ENCODE peak calls at places on chromosomes 5 and 9, in seven cellular contexts. One of them, this sample, is unnamed.

GRCh38 chr5:41921874-41922273 is 3.2 kb upstream of the FBXO4 start:
- DNase-seq in sigmoid colon: no peak
- DNase-seq in pancreas: no peak
- DNase-seq in left ventricle myocardium inferior: no peak
- DNase-seq in MM.1S: no peak
- DNase-seq in heart left ventricle: no peak
- DNase-seq in H9: no peak
- DNase-seq in this sample: no peak

GRCh38 chr9:21030389-21031035 is 928 bp downstream of the HACD4 start:
- DNase-seq in left ventricle myocardium inferior: no peak
- DNase-seq in sigmoid colon: no peak
- DNase-seq in heart left ventricle: no peak
- DNase-seq in pancreas: no peak
- DNase-seq in MM.1S: no peak
- DNase-seq in H9: no peak
- DNase-seq in this sample: no peak

GRCh38 chr9:97525451-97525850 is 24.0 kb downstream of the TMOD1 start:
- DNase-seq in H9: no peak
- DNase-seq in MM.1S: peak; percentile 25
- DNase-seq in heart left ventricle: no peak
- DNase-seq in pancreas: no peak
- DNase-seq in sigmoid colon: no peak
- DNase-seq in left ventricle myocardium inferior: no peak
- DNase-seq in this sample: no peak

GRCh38 chr9:125343518-125344284 is 82.1 kb downstream of the GAPVD1 start:
- DNase-seq in sigmoid colon: no peak
- DNase-seq in pancreas: no peak
- DNase-seq in H9: peak; percentile 58
- DNase-seq in left ventricle myocardium inferior: no peak
- DNase-seq in heart left ventricle: no peak
- DNase-seq in MM.1S: no peak
- DNase-seq in this sample: peak; percentile 10

GRCh38 chr9:99046542-99047071 is 58.3 kb upstream of the TGFBR1 start:
- DNase-seq in MM.1S: no peak
- DNase-seq in heart left ventricle: no peak
- DNase-seq in pancreas: no peak
- DNase-seq in H9: no peak
- DNase-seq in sigmoid colon: no peak
- DNase-seq in left ventricle myocardium inferior: no peak
- DNase-seq in this sample: no peak

GRCh38 chr5:39185761-39186160 is 33.6 kb downstream of the FYB1 start:
- DNase-seq in pancreas: no peak
- DNase-seq in sigmoid colon: no peak
- DNase-seq in H9: no peak
- DNase-seq in left ventricle myocardium inferior: no peak
- DNase-seq in heart left ventricle: no peak
- DNase-seq in MM.1S: no peak
- DNase-seq in this sample: no peak

GRCh38 chr9:130959809-130960334 is 20.8 kb upstream of the FIBCD1 start:
- DNase-seq in MM.1S: no peak
- DNase-seq in sigmoid colon: no peak
- DNase-seq in heart left ventricle: no peak
- DNase-seq in H9: no peak
- DNase-seq in left ventricle myocardium inferior: no peak
- DNase-seq in pancreas: no peak
- DNase-seq in this sample: no peak

GRCh38 chr5:75620184-75620959 is 9.1 kb downstream of the ANKDD1B start:
- DNase-seq in left ventricle myocardium inferior: no peak
- DNase-seq in H9: no peak
- DNase-seq in pancreas: no peak
- DNase-seq in MM.1S: no peak
- DNase-seq in heart left ventricle: no peak
- DNase-seq in sigmoid colon: no peak
- DNase-seq in this sample: no peak

GRCh38 chr9:17063535-17064135 is 71.2 kb upstream of the CNTLN start:
- DNase-seq in pancreas: no peak
- DNase-seq in sigmoid colon: no peak
- DNase-seq in left ventricle myocardium inferior: no peak
- DNase-seq in heart left ventricle: no peak
- DNase-seq in H9: peak; percentile 42
- DNase-seq in MM.1S: peak; percentile 39
- DNase-seq in this sample: peak; percentile 23

GRCh38 chr5:116559239-116559638 is 15.4 kb downstream of the SEMA6A start:
- DNase-seq in heart left ventricle: no peak
- DNase-seq in left ventricle myocardium inferior: no peak
- DNase-seq in H9: peak; percentile 93
- DNase-seq in pancreas: no peak
- DNase-seq in MM.1S: no peak
- DNase-seq in sigmoid colon: no peak
- DNase-seq in this sample: no peak

GRCh38 chr9:91253488-91253887 is 108.2 kb downstream of the AUH start:
- DNase-seq in MM.1S: peak; percentile 69
- DNase-seq in H9: no peak
- DNase-seq in sigmoid colon: no peak
- DNase-seq in heart left ventricle: no peak
- DNase-seq in left ventricle myocardium inferior: no peak
- DNase-seq in pancreas: no peak
- DNase-seq in this sample: no peak

GRCh38 chr9:2837915-2838314 is 6.0 kb downstream of the PUM3 start:
- DNase-seq in sigmoid colon: no peak
- DNase-seq in left ventricle myocardium inferior: no peak
- DNase-seq in MM.1S: no peak
- DNase-seq in heart left ventricle: no peak
- DNase-seq in pancreas: no peak
- DNase-seq in H9: no peak
- DNase-seq in this sample: no peak

GRCh38 chr5:52956014-52956413 is 33.1 kb upstream of the ITGA2 start:
- DNase-seq in sigmoid colon: no peak
- DNase-seq in heart left ventricle: no peak
- DNase-seq in H9: no peak
- DNase-seq in left ventricle myocardium inferior: no peak
- DNase-seq in pancreas: no peak
- DNase-seq in MM.1S: no peak
- DNase-seq in this sample: no peak

GRCh38 chr5:35136386-35136785 is 88.6 kb upstream of the AGXT2 start:
- DNase-seq in H9: no peak
- DNase-seq in heart left ventricle: no peak
- DNase-seq in left ventricle myocardium inferior: no peak
- DNase-seq in MM.1S: no peak
- DNase-seq in pancreas: no peak
- DNase-seq in sigmoid colon: no peak
- DNase-seq in this sample: peak; percentile 29

GRCh38 chr9:117114768-117115167 is 300.1 kb downstream of the ASTN2 start:
- DNase-seq in pancreas: no peak
- DNase-seq in left ventricle myocardium inferior: no peak
- DNase-seq in sigmoid colon: no peak
- DNase-seq in heart left ventricle: no peak
- DNase-seq in H9: peak; percentile 31
- DNase-seq in MM.1S: no peak
- DNase-seq in this sample: no peak
- TF ChIP-seq CTCF in pancreas: no peak
- TF ChIP-seq CTCF in left ventricle myocardium inferior: no peak
- TF ChIP-seq CTCF in sigmoid colon: no peak
- TF ChIP-seq CTCF in heart left ventricle: no peak
- TF ChIP-seq CTCF in H9: peak; percentile 20
- TF ChIP-seq CTCF in MM.1S: no peak
- TF ChIP-seq CTCF in this sample: no peak

GRCh38 chr5:16312786-16313185 is 133.2 kb upstream of the MARCHF11 start:
- DNase-seq in left ventricle myocardium inferior: no peak
- DNase-seq in sigmoid colon: no peak
- DNase-seq in pancreas: no peak
- DNase-seq in MM.1S: no peak
- DNase-seq in H9: no peak
- DNase-seq in heart left ventricle: no peak
- DNase-seq in this sample: no peak
- H3K27ac ChIP-seq in left ventricle myocardium inferior: no peak overlapping the region
- H3K27ac ChIP-seq in sigmoid colon: no peak overlapping the region
- H3K27ac ChIP-seq in pancreas: no peak overlapping the region
- H3K27ac ChIP-seq in MM.1S: no peak overlapping the region
- H3K27ac ChIP-seq in H9: no peak overlapping the region
- H3K27ac ChIP-seq in heart left ventricle: no peak overlapping the region
- H3K27ac ChIP-seq in this sample: no peak overlapping the region

DNA sequence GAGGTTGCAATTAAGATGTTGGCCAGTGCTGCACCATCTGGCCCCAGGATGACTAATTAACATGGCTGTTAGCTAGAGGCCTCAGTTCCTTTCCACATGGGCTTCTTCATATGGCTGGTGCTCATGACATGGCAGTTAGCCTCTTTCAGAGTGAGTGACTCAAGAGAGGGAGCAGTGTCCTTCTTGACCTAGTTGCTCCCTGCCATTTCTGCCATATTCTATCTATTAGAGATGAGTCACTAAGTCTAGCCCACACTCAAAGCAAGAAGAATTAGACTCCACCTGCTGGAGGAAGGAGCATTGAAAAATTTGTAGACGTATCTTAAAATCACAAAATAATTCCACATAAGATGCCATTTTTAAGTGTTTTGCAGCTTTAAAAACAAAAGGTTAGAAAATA is 651.2 kb upstream of the CCNG1 start:
- DNase-seq in sigmoid colon: no peak
- DNase-seq in left ventricle myocardium inferior: no peak
- DNase-seq in MM.1S: no peak
- DNase-seq in H9: no peak
- DNase-seq in pancreas: no peak
- DNase-seq in heart left ventricle: no peak
- DNase-seq in this sample: no peak
- TF ChIP-seq CTCF in sigmoid colon: no peak
- TF ChIP-seq CTCF in left ventricle myocardium inferior: no peak
- TF ChIP-seq CTCF in MM.1S: no peak
- TF ChIP-seq CTCF in H9: no peak
- TF ChIP-seq CTCF in pancreas: no peak
- TF ChIP-seq CTCF in heart left ventricle: no peak
- TF ChIP-seq CTCF in this sample: no peak

DNA sequence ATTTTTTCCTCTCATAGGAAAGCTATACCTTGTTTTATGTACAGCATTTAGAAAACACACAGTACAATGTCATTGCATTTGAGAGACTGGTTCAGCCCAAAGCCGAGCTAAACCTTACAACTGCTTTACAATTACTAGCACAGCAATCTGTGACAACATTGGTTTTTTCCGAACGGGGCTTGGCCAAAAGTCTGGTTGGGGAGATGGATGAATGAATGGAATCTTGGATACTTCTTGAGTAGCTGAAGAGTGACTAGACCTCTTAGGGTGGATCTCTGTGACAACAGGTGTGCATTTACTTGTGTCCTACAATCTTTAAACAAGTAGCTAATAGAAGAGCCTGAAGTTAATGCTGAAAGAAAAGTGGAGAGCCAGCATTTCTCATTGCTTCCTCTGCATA is 1.2 kb downstream of the SGCD start:
- DNase-seq in MM.1S: no peak
- DNase-seq in pancreas: no peak
- DNase-seq in sigmoid colon: no peak
- DNase-seq in heart left ventricle: no peak
- DNase-seq in left ventricle myocardium inferior: no peak
- DNase-seq in H9: no peak
- DNase-seq in this sample: no peak
- H3K27ac ChIP-seq in MM.1S: no peak overlapping the region
- H3K27ac ChIP-seq in pancreas: no peak overlapping the region
- H3K27ac ChIP-seq in sigmoid colon: peak overlapping the region; percentile 83
- H3K27ac ChIP-seq in heart left ventricle: peak overlapping the region; percentile 55
- H3K27ac ChIP-seq in left ventricle myocardium inferior: peak overlapping the region; percentile 92
- H3K27ac ChIP-seq in H9: no peak overlapping the region
- H3K27ac ChIP-seq in this sample: no peak overlapping the region

GRCh38 chr5:169168288-169168687 is 132.7 kb downstream of the SLIT3 start:
- DNase-seq in left ventricle myocardium inferior: no peak
- DNase-seq in sigmoid colon: no peak
- DNase-seq in heart left ventricle: no peak
- DNase-seq in H9: no peak
- DNase-seq in MM.1S: no peak
- DNase-seq in pancreas: no peak
- DNase-seq in this sample: no peak

GRCh38 chr5:169161022-169161680 is 139.8 kb downstream of the SLIT3 start:
- DNase-seq in heart left ventricle: no peak
- DNase-seq in left ventricle myocardium inferior: peak; percentile 17
- DNase-seq in sigmoid colon: peak; percentile 82
- DNase-seq in pancreas: peak; percentile 44
- DNase-seq in MM.1S: no peak
- DNase-seq in H9: peak; percentile 64
- DNase-seq in this sample: peak; percentile 41

GRCh38 chr5:169162407-169162806 is 138.5 kb downstream of the SLIT3 start:
- DNase-seq in H9: no peak
- DNase-seq in sigmoid colon: no peak
- DNase-seq in heart left ventricle: no peak
- DNase-seq in pancreas: no peak
- DNase-seq in MM.1S: no peak
- DNase-seq in left ventricle myocardium inferior: no peak
- DNase-seq in this sample: no peak

GRCh38 chr5:169165052-169165451 is 135.9 kb downstream of the SLIT3 start:
- DNase-seq in pancreas: no peak
- DNase-seq in MM.1S: no peak
- DNase-seq in left ventricle myocardium inferior: no peak
- DNase-seq in heart left ventricle: no peak
- DNase-seq in H9: no peak
- DNase-seq in sigmoid colon: no peak
- DNase-seq in this sample: no peak

DNA sequence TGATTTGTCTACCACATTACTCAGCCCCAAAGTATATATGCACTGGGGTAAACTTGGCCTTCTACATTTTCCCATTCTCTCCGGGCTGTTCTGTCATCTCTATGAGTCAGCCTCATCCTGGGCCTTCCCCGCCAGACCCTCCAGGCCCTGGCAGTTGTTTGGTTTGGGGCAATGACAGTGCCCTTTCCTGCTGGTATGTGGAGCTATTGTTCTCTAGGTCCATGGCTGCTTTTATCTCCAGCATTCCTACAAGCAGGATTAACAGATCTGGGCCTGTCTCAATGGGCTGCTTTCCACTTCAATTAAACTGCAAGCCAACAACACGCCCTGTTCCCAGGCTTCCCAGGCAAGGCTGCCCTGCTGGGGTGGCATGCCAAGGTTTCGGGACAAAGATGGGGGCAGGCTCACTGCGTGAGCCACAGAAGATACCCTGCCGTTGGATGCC is 136.4 kb downstream of the SLIT3 start:
- DNase-seq in H9: peak; percentile 48
- DNase-seq in sigmoid colon: no peak
- DNase-seq in left ventricle myocardium inferior: no peak
- DNase-seq in MM.1S: no peak
- DNase-seq in heart left ventricle: no peak
- DNase-seq in pancreas: peak; percentile 16
- DNase-seq in this sample: no peak
- TF ChIP-seq CTCF in H9: no peak
- TF ChIP-seq CTCF in sigmoid colon: no peak
- TF ChIP-seq CTCF in left ventricle myocardium inferior: no peak
- TF ChIP-seq CTCF in MM.1S: no peak
- TF ChIP-seq CTCF in heart left ventricle: no peak
- TF ChIP-seq CTCF in pancreas: no peak
- TF ChIP-seq CTCF in this sample: no peak